ENCODE peak calls at places on chromosomes 4 and X, in seven cellular contexts. S is LoVo; I is activated CD8-positive, alpha-beta memory T cell treated with anti-CD3 and anti-CD28 coated beads for 4 hours; O is kidney epithelial cell; V is posterior cingulate gyrus; C is WERI-Rb-1; G is AG20443. H is an unnamed sample.

GRCh38 chrX:123731258-123731986 is 1.4 kb downstream of the THOC2 start:
- DNase-seq in O (no peak), S (no peak), G (no peak), C (peak; percentile 35), V (no peak), I (no peak), H (no peak)

GRCh38 chrX:96407501-96407900 is 277.1 kb upstream of the DIAPH2 start:
- DNase-seq in S (peak; percentile 34), G (peak; percentile 67), C (no peak), I (no peak), O (no peak), V (no peak), H (no peak)

GRCh38 chr4:37976513-37976912 is 16.3 kb downstream of the PTTG2 start:
- DNase-seq in G (peak; percentile 20), O (no peak), V (no peak), S (peak; percentile 51), I (no peak), C (no peak), H (no peak)

GRCh38 chr4:112140536-112140935 is 4.7 kb upstream of the FAM241A start:
- DNase-seq in G (no peak), S (no peak), O (no peak), C (no peak), V (no peak), I (no peak), H (no peak)

GRCh38 chr4:28723371-28723770 is 1862.7 kb downstream of the STIM2 start:
- DNase-seq in I (no peak), S (no peak), C (peak; percentile 28), V (no peak), O (no peak), G (no peak), H (no peak)

GRCh38 chrX:65690057-65690855 is 22.8 kb downstream of the MSN start:
- DNase-seq in I (no peak), S (no peak), C (no peak), V (no peak), O (no peak), G (peak; percentile 63), H (no peak)

GRCh38 chrX:64334467-64334866 is 60.8 kb downstream of the MTMR8 start:
- DNase-seq in C (no peak), G (no peak), S (no peak), O (no peak), I (no peak), V (no peak), H (no peak)

GRCh38 chr4:81136161-81136910 is 78.7 kb downstream of the PRKG2 start:
- DNase-seq in V (no peak), S (no peak), G (peak; percentile 80), C (no peak), O (no peak), I (no peak), H (no peak)

GRCh38 chr4:41763741-41764140 is 15.2 kb upstream of the PHOX2B start:
- DNase-seq in O (no peak), S (no peak), G (no peak), I (no peak), C (no peak), V (no peak), H (no peak)

GRCh38 chr4:89992744-89993143 is 98.1 kb downstream of the MMRN1 start:
- DNase-seq in V (no peak), C (no peak), G (no peak), O (peak; percentile 44), I (no peak), S (no peak), H (no peak)

GRCh38 chr4:41160856-41161255 is 53.5 kb downstream of the APBB2 start:
- DNase-seq in I (no peak), V (no peak), S (no peak), C (no peak), G (peak; percentile 24), O (no peak), H (no peak)

GRCh38 chr4:85500110-85500867 is 25.3 kb downstream of the ARHGAP24 start:
- DNase-seq in C (no peak), S (no peak), O (no peak), V (no peak), I (no peak), G (peak; percentile 21), H (no peak)

GRCh38 chrX:74421181-74422028 is at the start of gene SLC16A2:
- DNase-seq in C (peak; percentile 85), O (peak; percentile 21), G (peak; percentile 70), V (peak; percentile 70), I (no peak), S (no peak), H (peak; percentile 81)

GRCh38 chr4:53935780-53936179 is 128.6 kb downstream of the CHIC2 start:
- DNase-seq in G (peak; percentile 46), O (no peak), C (no peak), V (no peak), S (no peak), I (no peak), H (no peak)

GRCh38 chrX:15744181-15744867 is 6.3 kb downstream of the CA5B start:
- DNase-seq in I (no peak), G (no peak), V (no peak), C (no peak), S (no peak), O (no peak), H (no peak)

GRCh38 chr4:155796031-155796430 is 37.2 kb downstream of the GUCY1B1 start:
- DNase-seq in S (no peak), G (peak; percentile 53), C (peak; percentile 30), O (no peak), V (no peak), I (no peak), H (no peak)

GRCh38 chr4:5638316-5638715 is 70.0 kb downstream of the EVC2 start:
- DNase-seq in S (no peak), I (no peak), O (peak; percentile 44), C (no peak), V (no peak), G (peak; percentile 88), H (no peak)

GRCh38 chrX:5617666-5618065 is 611.0 kb downstream of the NLGN4X start:
- DNase-seq in V (no peak), I (no peak), C (no peak), S (no peak), G (no peak), O (no peak), H (no peak)

GRCh38 chrX:74613350-74614192 is 853 bp downstream of the RLIM start:
- DNase-seq in O (no peak), G (peak; percentile 20), C (no peak), V (no peak), S (peak; percentile 1), I (no peak), H (no peak)

GRCh38 chr4:173318648-173319211 is 15.4 kb downstream of the HMGB2 start:
- DNase-seq in O (no peak), I (no peak), C (no peak), V (no peak), G (no peak), S (peak; percentile 38), H (no peak)

GRCh38 chr4:106851686-106852085 is 184.4 kb downstream of the DKK2 start:
- DNase-seq in O (no peak), I (no peak), G (peak; percentile 10), S (no peak), V (no peak), C (no peak), H (no peak)

GRCh38 chr4:6011686-6012085 is 6.5 kb downstream of the C4orf50 start:
- DNase-seq in V (peak; percentile 70), O (no peak), S (no peak), I (no peak), C (no peak), G (no peak), H (no peak)

GRCh38 chr4:141376769-141377168 is 156.1 kb downstream of the ZNF330 start:
- DNase-seq in G (no peak), I (no peak), C (no peak), O (no peak), V (no peak), S (no peak), H (no peak)

GRCh38 chr4:109015413-109015810 is 252.6 kb upstream of the ETNPPL start:
- DNase-seq in I (no peak), V (no peak), G (no peak), O (no peak), S (no peak), C (no peak), H (no peak)

H was measured in suprapubic skin.